ENCODE peak calls at places on chromosomes 13 and 19, in seven cellular contexts. One of them, this sample, is unnamed.

GRCh38 chr19:35673121-35673804 is 6.9 kb downstream of the UPK1A start:
- DNase-seq in GM03348: peak; percentile 88
- DNase-seq in neural progenitor cell: peak; percentile 66
- DNase-seq in stimulated activated naive CD4-positive, alpha-beta T cell treated with Interleukin-2 at 50 U/mL for 16 hours: peak; percentile 51
- DNase-seq in AG04450: no peak
- DNase-seq in DMS53: peak; percentile 92
- DNase-seq in stromal cell of bone marrow: peak; percentile 29
- DNase-seq in this sample: peak; percentile 11

GRCh38 chr13:49814551-49815270 is 22.2 kb upstream of the KPNA3 start:
- DNase-seq in GM03348: no peak
- DNase-seq in neural progenitor cell: no peak
- DNase-seq in stimulated activated naive CD4-positive, alpha-beta T cell treated with Interleukin-2 at 50 U/mL for 16 hours: no peak
- DNase-seq in AG04450: no peak
- DNase-seq in DMS53: no peak
- DNase-seq in stromal cell of bone marrow: no peak
- DNase-seq in this sample: no peak

GRCh38 chr19:51166846-51167490 is 24.9 kb downstream of the SIGLEC7 start:
- DNase-seq in GM03348: no peak
- DNase-seq in neural progenitor cell: no peak
- DNase-seq in stimulated activated naive CD4-positive, alpha-beta T cell treated with Interleukin-2 at 50 U/mL for 16 hours: no peak
- DNase-seq in AG04450: no peak
- DNase-seq in DMS53: no peak
- DNase-seq in stromal cell of bone marrow: no peak
- DNase-seq in this sample: no peak

GRCh38 chr13:75738841-75739240 is 102.7 kb downstream of the LMO7 start:
- DNase-seq in GM03348: no peak
- DNase-seq in neural progenitor cell: no peak
- DNase-seq in stimulated activated naive CD4-positive, alpha-beta T cell treated with Interleukin-2 at 50 U/mL for 16 hours: no peak
- DNase-seq in AG04450: no peak
- DNase-seq in DMS53: no peak
- DNase-seq in stromal cell of bone marrow: no peak
- DNase-seq in this sample: no peak

GRCh38 chr13:113226873-113227272 is 17.5 kb downstream of the CUL4A start:
- DNase-seq in GM03348: no peak
- DNase-seq in neural progenitor cell: no peak
- DNase-seq in stimulated activated naive CD4-positive, alpha-beta T cell treated with Interleukin-2 at 50 U/mL for 16 hours: no peak
- DNase-seq in AG04450: no peak
- DNase-seq in DMS53: no peak
- DNase-seq in stromal cell of bone marrow: no peak
- DNase-seq in this sample: no peak

GRCh38 chr19:13541554-13541953 is 35.3 kb upstream of the CACNA1A start:
- DNase-seq in GM03348: no peak
- DNase-seq in neural progenitor cell: no peak
- DNase-seq in stimulated activated naive CD4-positive, alpha-beta T cell treated with Interleukin-2 at 50 U/mL for 16 hours: no peak
- DNase-seq in AG04450: no peak
- DNase-seq in DMS53: no peak
- DNase-seq in stromal cell of bone marrow: no peak
- DNase-seq in this sample: no peak

GRCh38 chr13:25682221-25682620 is 310.4 kb downstream of the ATP8A2 start:
- DNase-seq in GM03348: no peak
- DNase-seq in neural progenitor cell: no peak
- DNase-seq in stimulated activated naive CD4-positive, alpha-beta T cell treated with Interleukin-2 at 50 U/mL for 16 hours: no peak
- DNase-seq in AG04450: no peak
- DNase-seq in DMS53: no peak
- DNase-seq in stromal cell of bone marrow: no peak
- DNase-seq in this sample: no peak

GRCh38 chr19:28560786-28561185 is 652.2 kb downstream of the UQCRFS1 start:
- DNase-seq in GM03348: no peak
- DNase-seq in neural progenitor cell: no peak
- DNase-seq in stimulated activated naive CD4-positive, alpha-beta T cell treated with Interleukin-2 at 50 U/mL for 16 hours: no peak
- DNase-seq in AG04450: no peak
- DNase-seq in DMS53: no peak
- DNase-seq in stromal cell of bone marrow: no peak
- DNase-seq in this sample: no peak

GRCh38 chr13:34655554-34655953 is 286.5 kb upstream of the NBEA start:
- DNase-seq in GM03348: no peak
- DNase-seq in neural progenitor cell: no peak
- DNase-seq in stimulated activated naive CD4-positive, alpha-beta T cell treated with Interleukin-2 at 50 U/mL for 16 hours: no peak
- DNase-seq in AG04450: no peak
- DNase-seq in DMS53: no peak
- DNase-seq in stromal cell of bone marrow: no peak
- DNase-seq in this sample: no peak

GRCh38 chr13:95212962-95213850 is 88.0 kb downstream of the ABCC4 start:
- DNase-seq in GM03348: no peak
- DNase-seq in neural progenitor cell: no peak
- DNase-seq in stimulated activated naive CD4-positive, alpha-beta T cell treated with Interleukin-2 at 50 U/mL for 16 hours: no peak
- DNase-seq in AG04450: no peak
- DNase-seq in DMS53: no peak
- DNase-seq in stromal cell of bone marrow: no peak
- DNase-seq in this sample: no peak

GRCh38 chr13:31444266-31444862 is 244.6 kb downstream of the B3GLCT start:
- DNase-seq in GM03348: peak; percentile 18
- DNase-seq in neural progenitor cell: no peak
- DNase-seq in stimulated activated naive CD4-positive, alpha-beta T cell treated with Interleukin-2 at 50 U/mL for 16 hours: no peak
- DNase-seq in AG04450: no peak
- DNase-seq in DMS53: no peak
- DNase-seq in stromal cell of bone marrow: peak; percentile 18
- DNase-seq in this sample: no peak

GRCh38 chr19:45424191-45425058 is 708 bp upstream of the ERCC1 start:
- DNase-seq in GM03348: peak; percentile 89
- DNase-seq in neural progenitor cell: peak; percentile 51
- DNase-seq in stimulated activated naive CD4-positive, alpha-beta T cell treated with Interleukin-2 at 50 U/mL for 16 hours: peak; percentile 37
- DNase-seq in AG04450: peak; percentile 83
- DNase-seq in DMS53: peak; percentile 91
- DNase-seq in stromal cell of bone marrow: peak; percentile 88
- DNase-seq in this sample: peak; percentile 90

GRCh38 chr19:8926341-8926740 is 83.9 kb downstream of the MUC16 start:
- DNase-seq in GM03348: no peak
- DNase-seq in neural progenitor cell: no peak
- DNase-seq in stimulated activated naive CD4-positive, alpha-beta T cell treated with Interleukin-2 at 50 U/mL for 16 hours: no peak
- DNase-seq in AG04450: no peak
- DNase-seq in DMS53: no peak
- DNase-seq in stromal cell of bone marrow: no peak
- DNase-seq in this sample: no peak

GRCh38 chr13:73368608-73369007 is 309.8 kb downstream of the KLF5 start:
- DNase-seq in GM03348: no peak
- DNase-seq in neural progenitor cell: no peak
- DNase-seq in stimulated activated naive CD4-positive, alpha-beta T cell treated with Interleukin-2 at 50 U/mL for 16 hours: no peak
- DNase-seq in AG04450: no peak
- DNase-seq in DMS53: no peak
- DNase-seq in stromal cell of bone marrow: no peak
- DNase-seq in this sample: no peak

GRCh38 chr13:110812111-110812868 is 98.8 kb downstream of the ING1 start:
- DNase-seq in GM03348: peak; percentile 37
- DNase-seq in neural progenitor cell: no peak
- DNase-seq in stimulated activated naive CD4-positive, alpha-beta T cell treated with Interleukin-2 at 50 U/mL for 16 hours: no peak
- DNase-seq in AG04450: no peak
- DNase-seq in DMS53: no peak
- DNase-seq in stromal cell of bone marrow: no peak
- DNase-seq in this sample: no peak

GRCh38 chr13:100423375-100423774 is 165.2 kb downstream of the GGACT start:
- DNase-seq in GM03348: peak; percentile 14
- DNase-seq in neural progenitor cell: no peak
- DNase-seq in stimulated activated naive CD4-positive, alpha-beta T cell treated with Interleukin-2 at 50 U/mL for 16 hours: no peak
- DNase-seq in AG04450: no peak
- DNase-seq in DMS53: no peak
- DNase-seq in stromal cell of bone marrow: no peak
- DNase-seq in this sample: no peak

This sample was measured in non-pigmented ciliary epithelial cell.